ENCODE peak calls at places on chromosome 1, in six cellular contexts. J, M, R, I, A and X are unnamed samples.
A peak's percentile ranks its signal among the peaks of the same experiment; 100 is the strongest.

GRCh38 chr1:25586181-25586588 is 30.4 kb upstream of the MAN1C1 start:
- DNase-seq in J (no peak), M (no peak), R (no peak), I (no peak), A (no peak), X (no peak)

GRCh38 chr1:56591909-56592308 is 12.5 kb upstream of the PLPP3 start:
- DNase-seq in J (no peak), M (no peak), R (no peak), I (no peak), A (no peak), X (no peak)

GRCh38 chr1:54485417-54485816 is 62.6 kb upstream of the ACOT11 start:
- DNase-seq in J (no peak), M (peak; percentile 37), R (no peak), I (no peak), A (no peak), X (no peak)

GRCh38 chr1:93844262-93845045 is 34.6 kb downstream of the DNTTIP2 start:
- DNase-seq in J (no peak), M (peak; percentile 85), R (peak; percentile 74), I (peak; percentile 35), A (peak; percentile 76), X (no peak)

GRCh38 chr1:149884433-149885363 is 14.7 kb upstream of the BOLA1 start:
- DNase-seq in J (no peak), M (peak; percentile 5), R (peak; percentile 74), I (no peak), A (peak; percentile 7), X (no peak)

GRCh38 chr1:150976879-150977694 is 2.5 kb upstream of the CERS2 start:
- DNase-seq in J (peak; percentile 94), M (peak; percentile 46), R (peak; percentile 36), I (peak; percentile 81), A (no peak), X (no peak)

GRCh38 chr1:117739516-117739915 is 133.7 kb downstream of the TENT5C start:
- DNase-seq in J (no peak), M (no peak), R (no peak), I (no peak), A (no peak), X (no peak)

GRCh38 chr1:211724711-211725196 is 49.3 kb upstream of the NEK2 start:
- DNase-seq in J (no peak), M (no peak), R (no peak), I (no peak), A (no peak), X (no peak)

GRCh38 chr1:97334454-97334853 is 586.4 kb downstream of the DPYD start:
- DNase-seq in J (no peak), M (peak; percentile 94), R (no peak), I (no peak), A (peak; percentile 71), X (peak; percentile 71)

GRCh38 chr1:248802454-248802853 is 23.3 kb downstream of the SH3BP5L start:
- DNase-seq in J (no peak), M (no peak), R (no peak), I (no peak), A (no peak), X (no peak)

GRCh38 chr1:221939598-221939997 is 197.7 kb upstream of the DUSP10 start:
- DNase-seq in J (no peak), M (no peak), R (peak; percentile 79), I (no peak), A (no peak), X (no peak)

GRCh38 chr1:91830242-91831131 is 55.5 kb downstream of the TGFBR3 start:
- DNase-seq in J (peak; percentile 72), M (peak; percentile 95), R (no peak), I (peak; percentile 81), A (peak; percentile 82), X (peak; percentile 49)

GRCh38 chr1:226443439-226443838 is 35.5 kb upstream of the PARP1 start:
- DNase-seq in J (no peak), M (peak; percentile 67), R (no peak), I (no peak), A (peak; percentile 33), X (peak; percentile 21)

GRCh38 chr1:36859926-36860325 is 174.4 kb downstream of the GRIK3 start:
- DNase-seq in J (no peak), M (no peak), R (no peak), I (no peak), A (no peak), X (no peak)

GRCh38 chr1:192968323-192968722 is 90.8 kb downstream of the UCHL5 start:
- DNase-seq in J (no peak), M (no peak), R (no peak), I (no peak), A (no peak), X (no peak)

GRCh38 chr1:59163268-59164092 is 133.4 kb upstream of the FGGY start:
- DNase-seq in J (no peak), M (peak; percentile 99), R (no peak), I (no peak), A (peak; percentile 58), X (peak; percentile 78)

GRCh38 chr1:7292033-7292681 is 478.9 kb upstream of the VAMP3 start:
- DNase-seq in J (no peak), M (no peak), R (no peak), I (no peak), A (no peak), X (no peak)

GRCh38 chr1:48596036-48596435 is 124.0 kb upstream of the SPATA6 start:
- DNase-seq in J (no peak), M (peak; percentile 37), R (no peak), I (no peak), A (no peak), X (no peak)

GRCh38 chr1:72178266-72178665 is 104.1 kb downstream of the NEGR1 start:
- DNase-seq in J (no peak), M (peak; percentile 9), R (no peak), I (no peak), A (no peak), X (no peak)

GRCh38 chr1:27011976-27012563 is 580 bp downstream of the TENT5B start:
- DNase-seq in J (no peak), M (no peak), R (no peak), I (no peak), A (no peak), X (no peak)

GRCh38 chr1:27010226-27010994 is 2.2 kb downstream of the TENT5B start:
- DNase-seq in J (no peak), M (no peak), R (no peak), I (no peak), A (no peak), X (no peak)

GRCh38 chr1:27007909-27008582 is 4.6 kb downstream of the TENT5B start:
- DNase-seq in J (no peak), M (peak; percentile 75), R (no peak), I (no peak), A (no peak), X (no peak)

GRCh38 chr1:27011058-27011764 is 1.4 kb downstream of the TENT5B start:
- DNase-seq in J (peak; percentile 65), M (peak; percentile 83), R (no peak), I (no peak), A (peak; percentile 79), X (no peak)

DNA sequence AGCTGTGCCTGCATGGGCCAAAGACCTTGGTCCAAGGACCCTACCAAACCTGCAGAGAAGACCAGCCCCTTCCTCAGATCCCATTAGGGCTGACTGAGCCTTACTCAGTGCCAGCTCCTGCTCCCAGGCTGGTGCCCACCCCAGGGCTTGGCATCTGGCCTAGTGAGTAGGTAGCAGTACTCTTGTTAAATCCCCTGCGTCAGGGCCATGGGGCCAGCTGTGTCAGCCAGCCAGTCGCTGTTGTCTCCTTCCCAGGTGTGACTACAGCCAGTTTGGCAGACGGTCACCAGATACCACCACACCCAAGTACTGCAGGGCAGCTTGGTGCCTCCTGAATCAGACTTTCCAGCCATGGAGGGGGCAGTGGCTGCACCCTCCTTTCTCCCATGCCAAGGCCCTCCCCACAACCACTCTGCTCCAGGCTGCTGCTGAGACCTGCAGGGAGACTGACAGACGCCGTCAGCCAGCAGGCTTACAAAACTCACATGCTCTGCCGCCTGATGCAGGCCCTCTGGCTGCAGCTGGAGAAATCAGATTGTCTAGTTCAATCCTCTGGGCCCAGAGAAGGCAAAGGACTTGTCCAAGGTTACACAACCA is 3.0 kb downstream of the TENT5B start:
- DNase-seq in J (no peak), M (no peak), R (no peak), I (peak; percentile 61), A (no peak), X (no peak)
- H3K4me3 ChIP-seq in J (no peak overlapping the region), M (no peak overlapping the region), R (no peak overlapping the region), I (no peak overlapping the region), A (no peak overlapping the region), X (no peak overlapping the region)

GRCh38 chr1:3530086-3530930 is 75.8 kb downstream of the ARHGEF16 start:
- DNase-seq in J (no peak), M (no peak), R (no peak), I (no peak), A (no peak), X (no peak)
- TF ChIP-seq CTCF in J (no peak), M (peak; percentile 11), R (no peak), I (no peak), A (peak; percentile 5), X (no peak)

GRCh38 chr1:65432918-65433317 is 12.4 kb downstream of the LEPR start:
- DNase-seq in J (no peak), M (no peak), R (no peak), I (no peak), A (no peak), X (no peak)
- H3K4me3 ChIP-seq in J (no peak overlapping the region), M (no peak overlapping the region), R (no peak overlapping the region), I (no peak overlapping the region), A (no peak overlapping the region), X (no peak overlapping the region)

DNA sequence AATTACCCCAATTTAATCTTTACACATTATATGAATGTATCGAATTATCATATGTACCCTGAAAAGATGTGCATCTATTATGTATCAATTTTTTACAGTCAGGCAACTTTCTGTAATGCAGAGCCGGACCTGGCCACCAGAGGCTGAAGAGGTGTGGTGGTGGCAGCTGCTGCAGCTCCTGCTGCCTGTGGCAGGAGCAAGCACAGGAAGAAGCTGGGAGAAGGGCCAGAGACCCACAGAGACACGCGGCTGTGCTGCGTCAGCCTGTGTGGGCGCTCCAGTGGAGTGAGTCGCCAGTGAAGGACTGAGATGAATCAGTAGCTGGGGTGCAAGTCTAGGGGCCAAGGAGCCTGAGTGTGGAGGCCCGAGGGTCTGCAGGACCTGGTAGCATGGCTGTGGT is 74.3 kb upstream of the COG2 start:
- DNase-seq in J (no peak), M (peak; percentile 15), R (peak; percentile 9), I (no peak), A (peak; percentile 7), X (no peak)
- TF ChIP-seq CTCF in J (no peak), M (no peak), R (peak; percentile 14), I (no peak), A (peak; percentile 48), X (no peak)